ENCODE peak calls at places on chromosomes 6 and 20, in nine cellular contexts. O is posterior cingulate gyrus; A is fibroblast of gingiva; L is hypothalamus; X is anterior cingulate cortex; W is hepatic stellate cell; E is A673; R is cardiac muscle cell; P is stimulated activated CD8-positive, alpha-beta memory T cell treated with anti-CD3 and anti-CD28 coated beads, Interleukin-4, amount 100 ng/mL, for 24 hours. B is an unnamed sample.

GRCh38 chr20:52859156-52859887 is 112.8 kb upstream of the TSHZ2 start:
- DNase-seq in X (no peak), E (no peak), W (no peak), A (peak; percentile 6), R (no peak), O (no peak), L (no peak), P (no peak), B (no peak)

GRCh38 chr6:3277251-3277650 is 18.5 kb downstream of the PSMG4 start:
- DNase-seq in X (no peak), L (no peak), A (no peak), W (no peak), E (no peak), P (no peak), R (no peak), O (no peak), B (no peak)

GRCh38 chr20:5822569-5822968 is 72.4 kb downstream of the SHLD1 start:
- DNase-seq in A (no peak), L (no peak), X (no peak), E (no peak), O (no peak), R (no peak), P (no peak), W (no peak), B (no peak)

GRCh38 chr6:19137419-19138035 is 699.6 kb upstream of the ID4 start:
- DNase-seq in W (no peak), O (no peak), R (no peak), P (no peak), X (no peak), L (no peak), A (no peak), E (no peak), B (no peak)

GRCh38 chr6:122653094-122653493 is 42.9 kb downstream of the PKIB start:
- DNase-seq in W (no peak), P (no peak), R (no peak), O (no peak), X (no peak), A (no peak), L (no peak), E (no peak), B (peak; percentile 5)

GRCh38 chr6:79718509-79719247 is 87.5 kb downstream of the SH3BGRL2 start:
- DNase-seq in W (no peak), R (no peak), P (no peak), L (no peak), X (no peak), A (peak; percentile 61), O (no peak), E (no peak), B (no peak)

GRCh38 chr6:39855356-39855995 is 63.3 kb downstream of the DAAM2 start:
- DNase-seq in L (no peak), E (no peak), P (no peak), A (peak; percentile 70), O (no peak), W (peak; percentile 87), R (no peak), X (no peak), B (no peak)

GRCh38 chr6:32947552-32948465 is 5.1 kb downstream of the HLA-DMA start:
- DNase-seq in P (no peak), X (no peak), A (no peak), O (no peak), E (peak; percentile 35), L (no peak), R (peak; percentile 43), W (no peak), B (peak; percentile 55)

GRCh38 chr6:138371452-138371711 is 6.3 kb upstream of the SMIM28 start:
- DNase-seq in W (no peak), P (no peak), L (no peak), E (no peak), O (no peak), R (no peak), A (no peak), X (no peak), B (no peak)

GRCh38 chr6:53673138-53673801 is 7.7 kb upstream of the KLHL31 start:
- DNase-seq in E (peak; percentile 87), R (no peak), O (no peak), X (no peak), L (no peak), A (peak; percentile 32), W (peak; percentile 40), P (no peak), B (peak; percentile 91)

GRCh38 chr6:49692534-49692933 is 20.8 kb downstream of the CRISP2 start:
- DNase-seq in R (no peak), A (no peak), O (no peak), P (no peak), W (no peak), X (no peak), L (no peak), E (no peak), B (no peak)